ENCODE peak calls at places on chromosome 6, in seven cellular contexts. One of them, this sample, is unnamed. For H3K36me3, the result is how much of the 10 kb centered on the place peaks cover.

GRCh38 chr6:32132110-32132509 is 2.0 kb upstream of the FKBPL start:
- DNase-seq in gastrocnemius medialis: no peak
- DNase-seq in neuronal stem cell: no peak
- DNase-seq in endothelial cell of umbilical vein: no peak
- DNase-seq in neural progenitor cell: no peak
- DNase-seq in mesendoderm: no peak
- DNase-seq in Caco-2: no peak
- DNase-seq in this sample: no peak

GRCh38 chr6:9254251-9254650 is 818.9 kb upstream of the SLC35B3 start:
- DNase-seq in gastrocnemius medialis: no peak
- DNase-seq in neuronal stem cell: no peak
- DNase-seq in endothelial cell of umbilical vein: no peak
- DNase-seq in neural progenitor cell: no peak
- DNase-seq in mesendoderm: no peak
- DNase-seq in Caco-2: no peak
- DNase-seq in this sample: no peak

GRCh38 chr6:16273266-16273665 is 34.9 kb downstream of the GMPR start:
- DNase-seq in gastrocnemius medialis: no peak
- DNase-seq in neuronal stem cell: no peak
- DNase-seq in endothelial cell of umbilical vein: peak
- DNase-seq in neural progenitor cell: no peak
- DNase-seq in mesendoderm: no peak
- DNase-seq in Caco-2: no peak
- DNase-seq in this sample: no peak

GRCh38 chr6:152399409-152399808 is 237.8 kb downstream of the SYNE1 start:
- DNase-seq in gastrocnemius medialis: no peak
- DNase-seq in neuronal stem cell: no peak
- DNase-seq in endothelial cell of umbilical vein: no peak
- DNase-seq in neural progenitor cell: no peak
- DNase-seq in mesendoderm: no peak
- DNase-seq in Caco-2: no peak
- DNase-seq in this sample: no peak

GRCh38 chr6:31899882-31900722 is 1.8 kb downstream of the ZBTB12 start:
- DNase-seq in gastrocnemius medialis: no peak
- DNase-seq in neuronal stem cell: no peak
- DNase-seq in endothelial cell of umbilical vein: no peak
- DNase-seq in neural progenitor cell: no peak
- DNase-seq in mesendoderm: no peak
- DNase-seq in Caco-2: no peak
- DNase-seq in this sample: no peak

GRCh38 chr6:111866857-111867256 is 6.4 kb downstream of the FYN start:
- DNase-seq in gastrocnemius medialis: no peak
- DNase-seq in neuronal stem cell: no peak
- DNase-seq in endothelial cell of umbilical vein: no peak
- DNase-seq in neural progenitor cell: no peak
- DNase-seq in mesendoderm: peak
- DNase-seq in Caco-2: no peak
- DNase-seq in this sample: no peak

GRCh38 chr6:65126667-65127066 is 580.4 kb downstream of the EYS start:
- DNase-seq in gastrocnemius medialis: no peak
- DNase-seq in neuronal stem cell: no peak
- DNase-seq in endothelial cell of umbilical vein: no peak
- DNase-seq in neural progenitor cell: peak
- DNase-seq in mesendoderm: peak
- DNase-seq in Caco-2: no peak
- DNase-seq in this sample: no peak

GRCh38 chr6:167764215-167764614 is 62.5 kb upstream of the AFDN start:
- DNase-seq in gastrocnemius medialis: no peak
- DNase-seq in neuronal stem cell: no peak
- DNase-seq in endothelial cell of umbilical vein: no peak
- DNase-seq in neural progenitor cell: no peak
- DNase-seq in mesendoderm: no peak
- DNase-seq in Caco-2: no peak
- DNase-seq in this sample: no peak

GRCh38 chr6:61558796-61559195 is 727.2 kb downstream of the KHDRBS2 start:
- DNase-seq in gastrocnemius medialis: no peak
- DNase-seq in neuronal stem cell: no peak
- DNase-seq in endothelial cell of umbilical vein: no peak
- DNase-seq in neural progenitor cell: no peak
- DNase-seq in mesendoderm: no peak
- DNase-seq in Caco-2: no peak
- DNase-seq in this sample: no peak

GRCh38 chr6:133890941-133891813 is 2.3 kb downstream of the TCF21 start:
- DNase-seq in gastrocnemius medialis: no peak
- DNase-seq in neuronal stem cell: peak
- DNase-seq in endothelial cell of umbilical vein: peak
- DNase-seq in neural progenitor cell: peak
- DNase-seq in mesendoderm: peak
- DNase-seq in Caco-2: no peak
- DNase-seq in this sample: no peak

GRCh38 chr6:110708295-110708965 is 106.8 kb downstream of the CDK19 start:
- DNase-seq in gastrocnemius medialis: no peak
- DNase-seq in neuronal stem cell: no peak
- DNase-seq in endothelial cell of umbilical vein: no peak
- DNase-seq in neural progenitor cell: no peak
- DNase-seq in mesendoderm: peak
- DNase-seq in Caco-2: no peak
- DNase-seq in this sample: no peak

GRCh38 chr6:120031837-120032236 is 682.3 kb upstream of the MAN1A1 start:
- DNase-seq in gastrocnemius medialis: no peak
- DNase-seq in neuronal stem cell: no peak
- DNase-seq in endothelial cell of umbilical vein: no peak
- DNase-seq in neural progenitor cell: no peak
- DNase-seq in mesendoderm: no peak
- DNase-seq in Caco-2: no peak
- DNase-seq in this sample: no peak

GRCh38 chr6:130018292-130018829 is at the start of gene L3MBTL3:
- DNase-seq in gastrocnemius medialis: peak
- DNase-seq in neuronal stem cell: peak
- DNase-seq in endothelial cell of umbilical vein: peak
- DNase-seq in neural progenitor cell: peak
- DNase-seq in mesendoderm: peak
- DNase-seq in Caco-2: peak
- DNase-seq in this sample: peak

GRCh38 chr6:28172006-28172405 is 30.3 kb downstream of the ZKSCAN8 start:
- DNase-seq in gastrocnemius medialis: no peak
- DNase-seq in neuronal stem cell: no peak
- DNase-seq in endothelial cell of umbilical vein: no peak
- DNase-seq in neural progenitor cell: no peak
- DNase-seq in mesendoderm: no peak
- DNase-seq in Caco-2: no peak
- DNase-seq in this sample: no peak

GRCh38 chr6:56693246-56693607 is 50.5 kb upstream of the DST start:
- DNase-seq in gastrocnemius medialis: peak
- DNase-seq in neuronal stem cell: no peak
- DNase-seq in endothelial cell of umbilical vein: no peak
- DNase-seq in neural progenitor cell: no peak
- DNase-seq in mesendoderm: no peak
- DNase-seq in Caco-2: peak
- DNase-seq in this sample: peak

GRCh38 chr6:123745877-123746276 is 57.8 kb upstream of the NKAIN2 start:
- DNase-seq in gastrocnemius medialis: no peak
- DNase-seq in neuronal stem cell: no peak
- DNase-seq in endothelial cell of umbilical vein: peak
- DNase-seq in neural progenitor cell: no peak
- DNase-seq in mesendoderm: no peak
- DNase-seq in Caco-2: no peak
- DNase-seq in this sample: no peak

DNA sequence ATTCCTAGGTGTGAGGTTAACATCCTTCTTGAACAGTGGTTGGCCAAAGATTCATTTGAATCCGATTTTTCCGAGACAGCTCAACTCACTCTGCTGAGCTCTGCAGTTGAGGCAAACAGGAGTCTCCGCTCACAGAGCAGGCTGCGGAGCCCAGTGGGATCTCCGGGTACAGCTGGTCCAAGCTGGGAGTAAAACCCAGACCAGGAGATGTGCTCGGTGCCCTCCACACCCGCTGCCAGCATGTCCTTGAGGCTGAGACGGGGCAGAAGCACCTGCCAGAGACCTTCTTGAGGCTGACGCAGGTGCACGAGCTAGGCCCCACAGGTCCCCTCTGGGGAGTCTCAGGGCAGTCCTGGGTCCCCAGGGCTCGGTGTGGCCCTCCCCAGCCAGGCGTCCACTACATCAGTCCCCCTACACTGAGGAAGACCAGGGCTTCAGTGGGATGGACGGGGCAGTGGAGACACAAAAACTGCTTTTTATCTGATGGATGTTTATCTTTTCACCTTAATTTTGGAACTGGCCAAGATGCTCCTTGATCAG is 119.0 kb downstream of the AGPAT4 start:
- DNase-seq in gastrocnemius medialis: no peak
- DNase-seq in neuronal stem cell: no peak
- DNase-seq in endothelial cell of umbilical vein: no peak
- DNase-seq in neural progenitor cell: no peak
- DNase-seq in mesendoderm: no peak
- DNase-seq in Caco-2: no peak
- DNase-seq in this sample: no peak
- H3K36me3 ChIP-seq in gastrocnemius medialis: under half
- H3K36me3 ChIP-seq in neuronal stem cell: half or more
- H3K36me3 ChIP-seq in endothelial cell of umbilical vein: under half
- H3K36me3 ChIP-seq in neural progenitor cell: under half
- H3K36me3 ChIP-seq in mesendoderm: under half
- H3K36me3 ChIP-seq in Caco-2: under half
- H3K36me3 ChIP-seq in this sample: under half

DNA sequence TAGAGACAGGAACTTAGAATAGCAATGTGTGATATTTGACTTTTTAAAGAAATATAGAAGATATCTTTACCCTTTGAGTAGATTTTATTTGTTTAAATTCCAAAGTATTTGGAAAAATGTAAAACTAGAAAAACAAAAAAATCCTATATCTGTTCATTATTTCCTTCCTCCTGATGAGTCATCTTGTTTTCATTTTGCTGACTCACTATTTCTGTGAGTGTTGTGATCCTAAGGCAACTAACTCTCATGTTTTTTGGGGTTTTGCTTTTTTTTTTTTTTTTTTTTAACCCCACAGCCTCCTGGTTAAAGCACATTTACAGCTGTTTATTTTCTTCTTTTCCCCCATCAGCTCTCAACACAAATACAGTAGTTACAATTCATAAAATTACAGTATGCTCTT is 37.8 kb upstream of the THEMIS start:
- DNase-seq in gastrocnemius medialis: no peak
- DNase-seq in neuronal stem cell: no peak
- DNase-seq in endothelial cell of umbilical vein: peak
- DNase-seq in neural progenitor cell: no peak
- DNase-seq in mesendoderm: peak
- DNase-seq in Caco-2: no peak
- DNase-seq in this sample: no peak
- H3K36me3 ChIP-seq in gastrocnemius medialis: under half
- H3K36me3 ChIP-seq in neuronal stem cell: under half
- H3K36me3 ChIP-seq in endothelial cell of umbilical vein: under half
- H3K36me3 ChIP-seq in neural progenitor cell: under half
- H3K36me3 ChIP-seq in mesendoderm: under half
- H3K36me3 ChIP-seq in Caco-2: under half
- H3K36me3 ChIP-seq in this sample: under half

GRCh38 chr6:34280216-34280615 is 31.4 kb upstream of the SMIM29 start:
- DNase-seq in gastrocnemius medialis: no peak
- DNase-seq in neuronal stem cell: no peak
- DNase-seq in endothelial cell of umbilical vein: no peak
- DNase-seq in neural progenitor cell: no peak
- DNase-seq in mesendoderm: no peak
- DNase-seq in Caco-2: no peak
- DNase-seq in this sample: no peak
- H3K36me3 ChIP-seq in gastrocnemius medialis: under half
- H3K36me3 ChIP-seq in neuronal stem cell: half or more
- H3K36me3 ChIP-seq in endothelial cell of umbilical vein: under half
- H3K36me3 ChIP-seq in neural progenitor cell: under half
- H3K36me3 ChIP-seq in mesendoderm: under half
- H3K36me3 ChIP-seq in Caco-2: under half
- H3K36me3 ChIP-seq in this sample: under half

GRCh38 chr6:90301816-90302215 is 5.2 kb upstream of the BACH2 start:
- DNase-seq in gastrocnemius medialis: no peak
- DNase-seq in neuronal stem cell: no peak
- DNase-seq in endothelial cell of umbilical vein: no peak
- DNase-seq in neural progenitor cell: no peak
- DNase-seq in mesendoderm: no peak
- DNase-seq in Caco-2: no peak
- DNase-seq in this sample: no peak
- H3K36me3 ChIP-seq in gastrocnemius medialis: under half
- H3K36me3 ChIP-seq in neuronal stem cell: under half
- H3K36me3 ChIP-seq in endothelial cell of umbilical vein: under half
- H3K36me3 ChIP-seq in neural progenitor cell: under half
- H3K36me3 ChIP-seq in mesendoderm: under half
- H3K36me3 ChIP-seq in Caco-2: under half
- H3K36me3 ChIP-seq in this sample: under half

DNA sequence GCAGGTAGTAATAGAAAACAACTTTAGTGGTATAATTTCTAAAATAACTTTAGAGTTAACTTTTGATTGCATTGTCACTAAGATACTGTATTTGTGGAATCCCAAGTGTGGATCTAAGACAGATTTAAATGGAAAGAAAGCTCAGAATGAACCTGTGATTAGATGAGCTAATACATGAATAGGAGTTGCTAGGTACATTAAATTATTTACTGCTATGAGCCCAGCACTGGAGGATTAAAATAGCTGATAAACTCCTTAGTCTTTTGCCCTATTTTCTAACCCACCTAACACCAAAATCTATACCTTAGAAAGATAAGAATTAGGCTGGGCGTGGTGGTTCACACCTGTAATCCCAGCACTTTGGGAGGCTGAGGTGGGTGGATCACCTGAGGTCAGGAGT is 10.8 kb downstream of the SNRPC start:
- DNase-seq in gastrocnemius medialis: no peak
- DNase-seq in neuronal stem cell: no peak
- DNase-seq in endothelial cell of umbilical vein: no peak
- DNase-seq in neural progenitor cell: no peak
- DNase-seq in mesendoderm: no peak
- DNase-seq in Caco-2: no peak
- DNase-seq in this sample: no peak
- H3K36me3 ChIP-seq in gastrocnemius medialis: under half
- H3K36me3 ChIP-seq in neuronal stem cell: half or more
- H3K36me3 ChIP-seq in endothelial cell of umbilical vein: under half
- H3K36me3 ChIP-seq in neural progenitor cell: under half
- H3K36me3 ChIP-seq in mesendoderm: under half
- H3K36me3 ChIP-seq in Caco-2: under half
- H3K36me3 ChIP-seq in this sample: half or more